ENCODE peak calls at places on chromosomes 4 and X, in six cellular contexts. N is NCI-H510A, W is AG20443, G is hepatocyte, P is NCI-H2171, X is mucosa of descending colon. B is an unnamed sample.

GRCh38 chr4:72302981-72303704 is 265.9 kb downstream of the ADAMTS3 start:
- DNase-seq in N (no peak), W (peak; percentile 57), G (peak; percentile 50), P (no peak), X (no peak), B (no peak)

GRCh38 chrX:69173906-69174305 is 8.7 kb upstream of the PJA1 start:
- DNase-seq in N (no peak), W (no peak), G (no peak), P (no peak), X (no peak), B (no peak)

GRCh38 chr4:165325732-165326512 is 1.5 kb upstream of the MSMO1 start:
- DNase-seq in N (no peak), W (peak; percentile 31), G (peak; percentile 68), P (no peak), X (no peak), B (no peak)

GRCh38 chr4:177769155-177769554 is 326.9 kb upstream of the AGA start:
- DNase-seq in N (no peak), W (no peak), G (no peak), P (no peak), X (no peak), B (no peak)

GRCh38 chr4:48799157-48799556 is 19.1 kb upstream of the FRYL start:
- DNase-seq in N (no peak), W (no peak), G (no peak), P (no peak), X (no peak), B (no peak)

GRCh38 chr4:33088713-33089112 is 2368.5 kb downstream of the PCDH7 start:
- DNase-seq in N (no peak), W (no peak), G (no peak), P (no peak), X (no peak), B (no peak)

GRCh38 chr4:184375027-184375426 is 99.3 kb downstream of the IRF2 start:
- DNase-seq in N (no peak), W (no peak), G (no peak), P (no peak), X (no peak), B (no peak)

GRCh38 chr4:53019485-53020382 is 157.6 kb downstream of the RASL11B start:
- DNase-seq in N (no peak), W (peak; percentile 70), G (peak; percentile 42), P (no peak), X (no peak), B (peak; percentile 66)

GRCh38 chr4:2940267-2941137 is 22.7 kb downstream of the NOP14 start:
- DNase-seq in N (no peak), W (no peak), G (peak; percentile 3), P (no peak), X (peak; percentile 53), B (no peak)

GRCh38 chrX:24243692-24244091 is 70.2 kb downstream of the SUPT20HL2 start:
- DNase-seq in N (no peak), W (peak; percentile 20), G (no peak), P (no peak), X (no peak), B (no peak)

GRCh38 chrX:132199941-132200340 is 19.3 kb downstream of the RAP2C start:
- DNase-seq in N (no peak), W (no peak), G (no peak), P (no peak), X (no peak), B (no peak)

GRCh38 chr4:25177147-25177546 is 16.9 kb upstream of the SEPSECS start:
- DNase-seq in N (no peak), W (no peak), G (no peak), P (no peak), X (no peak), B (no peak)

GRCh38 chr4:27692098-27692679 is 831.5 kb downstream of the STIM2 start:
- DNase-seq in N (no peak), W (no peak), G (peak; percentile 48), P (no peak), X (no peak), B (no peak)

GRCh38 chrX:137405449-137406140 is 160.3 kb upstream of the ZIC3 start:
- DNase-seq in N (no peak), W (no peak), G (no peak), P (no peak), X (no peak), B (no peak)

GRCh38 chr4:76339364-76339763 is 32.8 kb downstream of the STBD1 start:
- DNase-seq in N (no peak), W (no peak), G (no peak), P (no peak), X (no peak), B (no peak)

GRCh38 chr4:149885896-149886295 is 70.3 kb upstream of the IQCM start:
- DNase-seq in N (no peak), W (peak; percentile 53), G (no peak), P (no peak), X (no peak), B (no peak)

GRCh38 chr4:151991001-151991883 is 230.4 kb upstream of the GATB start:
- DNase-seq in N (no peak), W (no peak), G (no peak), P (no peak), X (no peak), B (no peak)

GRCh38 chr4:80071643-80072606 is 1.1 kb downstream of the ANTXR2 start:
- DNase-seq in N (peak; percentile 28), W (peak; percentile 24), G (peak; percentile 49), P (peak; percentile 18), X (peak; percentile 81), B (no peak)

GRCh38 chr4:35520059-35520458 is 724.3 kb downstream of the ARAP2 start:
- DNase-seq in N (peak; percentile 56), W (no peak), G (peak; percentile 21), P (no peak), X (no peak), B (no peak)

GRCh38 chr4:88822034-88822433 is 124.4 kb upstream of the NAP1L5 start:
- DNase-seq in N (no peak), W (no peak), G (no peak), P (no peak), X (no peak), B (no peak)

GRCh38 chrX:149060921-149061320 is 444.2 kb downstream of the IDS start:
- DNase-seq in N (no peak), W (peak; percentile 53), G (no peak), P (no peak), X (no peak), B (no peak)

GRCh38 chr4:129623233-129623632 is 527.3 kb downstream of the C4orf33 start:
- DNase-seq in N (no peak), W (no peak), G (no peak), P (no peak), X (no peak), B (no peak)